ENCODE peak calls at places on chromosome 1, in eight cellular contexts. M is T follicular helper cell; G is stimulated activated naive CD4-positive, alpha-beta T cell treated with Interleukin-2 at 50 U/mL for 16 hours; Y is mucosa of gallbladder; I is neural crest cell; K is fibroblast of pulmonary artery; U is HTR-8/SVneo; H is mucosa of descending colon. T is an unnamed sample.
A peak's percentile ranks its signal among the peaks of the same experiment; 100 is the strongest.

GRCh38 chr1:37434292-37434907 is 40.0 kb upstream of the ZC3H12A start:
- DNase-seq in M (peak; percentile 51), G (peak; percentile 54), Y (peak; percentile 64), I (peak; percentile 86), K (peak; percentile 50), U (peak; percentile 78), H (peak; percentile 66), T (no peak)

GRCh38 chr1:207885129-207886032 is 25.5 kb downstream of the CD34 start:
- DNase-seq in M (peak; percentile 56), G (peak; percentile 65), Y (peak; percentile 84), I (peak; percentile 74), K (peak; percentile 95), U (peak; percentile 76), H (peak; percentile 81), T (no peak)

GRCh38 chr1:25194576-25195020 is 37.7 kb downstream of the SYF2 start:
- DNase-seq in M (no peak), G (no peak), Y (peak; percentile 48), I (no peak), K (no peak), U (no peak), H (peak; percentile 61), T (no peak)

GRCh38 chr1:55980574-55980973 is 598.8 kb downstream of the PLPP3 start:
- DNase-seq in M (no peak), G (no peak), Y (no peak), I (no peak), K (peak; percentile 32), U (no peak), H (no peak), T (no peak)

GRCh38 chr1:61135286-61135685 is 52.9 kb downstream of the NFIA start:
- DNase-seq in M (no peak), G (no peak), Y (no peak), I (no peak), K (no peak), U (no peak), H (no peak), T (no peak)

GRCh38 chr1:29758764-29759499 is 522.6 kb downstream of the PTPRU start:
- DNase-seq in M (no peak), G (no peak), Y (peak; percentile 10), I (no peak), K (no peak), U (no peak), H (no peak), T (no peak)

GRCh38 chr1:100950776-100951175 is 54.9 kb downstream of the SLC30A7 start:
- DNase-seq in M (no peak), G (no peak), Y (no peak), I (no peak), K (peak; percentile 34), U (peak; percentile 5), H (no peak), T (no peak)

GRCh38 chr1:205248793-205249601 is 21.3 kb downstream of the TMCC2 start:
- DNase-seq in M (no peak), G (no peak), Y (peak; percentile 52), I (no peak), K (peak; percentile 61), U (no peak), H (peak; percentile 68), T (no peak)

GRCh38 chr1:190353538-190354101 is 124.0 kb downstream of the BRINP3 start:
- DNase-seq in M (no peak), G (no peak), Y (no peak), I (no peak), K (peak; percentile 36), U (no peak), H (no peak), T (no peak)

GRCh38 chr1:55140546-55140983 is 74.6 kb downstream of the USP24 start:
- DNase-seq in M (peak; percentile 58), G (peak; percentile 63), Y (peak; percentile 81), I (peak; percentile 62), K (peak; percentile 92), U (peak; percentile 46), H (no peak), T (peak; percentile 73)

GRCh38 chr1:156489166-156489934 is 11.2 kb downstream of the MEF2D start:
- DNase-seq in M (peak; percentile 19), G (peak; percentile 35), Y (no peak), I (no peak), K (no peak), U (no peak), H (peak; percentile 68), T (no peak)

T was measured in LNCaP clone FGC.